ENCODE peak calls at places on chromosomes 6 and 20, in ten cellular contexts. D, L, Z, U, I, E, C, T, M and X are unnamed samples.

GRCh38 chr20:5451643-5452210 is 135.0 kb upstream of the PROKR2 start:
- DNase-seq in U (no peak), M (no peak), D (no peak), Z (no peak), L (no peak), C (no peak), E (no peak), I (no peak), T (no peak), X (no peak)

GRCh38 chr6:142659661-142660060 is 285.3 kb downstream of the HIVEP2 start:
- DNase-seq in U (no peak), Z (no peak), D (no peak), I (no peak), M (no peak), E (no peak), C (no peak), T (no peak), L (no peak), X (no peak)

GRCh38 chr6:24431045-24431451 is 28.3 kb downstream of the MRS2 start:
- DNase-seq in D (no peak), T (no peak), M (no peak), U (peak; percentile 72), Z (peak; percentile 57), E (peak; percentile 50), L (no peak), I (peak; percentile 57), C (peak; percentile 54), X (peak; percentile 37)

GRCh38 chr6:144434308-144434990 is 149.3 kb downstream of the UTRN start:
- DNase-seq in M (no peak), I (peak; percentile 71), Z (no peak), E (no peak), U (peak; percentile 95), D (no peak), L (no peak), C (no peak), T (no peak), X (no peak)

GRCh38 chr6:90251295-90251992 is 45.2 kb downstream of the BACH2 start:
- DNase-seq in Z (no peak), C (no peak), E (no peak), L (no peak), M (no peak), U (no peak), D (no peak), T (no peak), I (no peak), X (no peak)

GRCh38 chr20:16752901-16753300 is 4.7 kb downstream of the OTOR start:
- DNase-seq in M (no peak), Z (no peak), D (no peak), T (no peak), C (no peak), I (no peak), E (no peak), L (no peak), U (no peak), X (no peak)

GRCh38 chr6:159513914-159514313 is 179.1 kb downstream of the SOD2 start:
- DNase-seq in L (no peak), M (no peak), T (no peak), Z (no peak), C (no peak), I (no peak), D (no peak), U (no peak), E (no peak), X (no peak)

GRCh38 chr6:111806561-111807497 is 66.4 kb downstream of the FYN start:
- DNase-seq in D (no peak), C (no peak), I (no peak), Z (no peak), E (no peak), U (no peak), M (no peak), T (no peak), L (no peak), X (no peak)

GRCh38 chr6:33299237-33299944 is 649 bp upstream of the RGL2 start:
- DNase-seq in Z (peak; percentile 89), D (no peak), C (peak; percentile 95), L (peak; percentile 91), E (peak; percentile 91), I (peak; percentile 91), M (peak; percentile 96), U (peak; percentile 95), T (peak; percentile 93), X (peak; percentile 78)

GRCh38 chr6:12353731-12354130 is 63.6 kb downstream of the EDN1 start:
- DNase-seq in T (no peak), U (peak; percentile 55), I (peak; percentile 44), M (no peak), Z (no peak), L (no peak), C (no peak), D (no peak), E (no peak), X (no peak)

GRCh38 chr6:163780993-163781392 is 366.5 kb downstream of the QKI start:
- DNase-seq in L (no peak), E (no peak), C (peak; percentile 34), M (peak; percentile 87), U (peak; percentile 26), Z (no peak), I (no peak), D (no peak), T (no peak), X (no peak)

GRCh38 chr6:21856844-21857243 is 263.3 kb downstream of the SOX4 start:
- DNase-seq in E (no peak), Z (no peak), U (peak; percentile 45), D (no peak), I (peak; percentile 56), M (no peak), L (no peak), T (no peak), C (no peak), X (no peak)

GRCh38 chr6:169724554-169725269 is 412 bp upstream of the PHF10 start:
- DNase-seq in T (peak; percentile 62), C (peak; percentile 90), Z (peak; percentile 38), U (no peak), L (peak; percentile 57), I (peak; percentile 18), M (peak; percentile 87), D (peak; percentile 77), E (peak; percentile 68), X (peak; percentile 29)

DNA sequence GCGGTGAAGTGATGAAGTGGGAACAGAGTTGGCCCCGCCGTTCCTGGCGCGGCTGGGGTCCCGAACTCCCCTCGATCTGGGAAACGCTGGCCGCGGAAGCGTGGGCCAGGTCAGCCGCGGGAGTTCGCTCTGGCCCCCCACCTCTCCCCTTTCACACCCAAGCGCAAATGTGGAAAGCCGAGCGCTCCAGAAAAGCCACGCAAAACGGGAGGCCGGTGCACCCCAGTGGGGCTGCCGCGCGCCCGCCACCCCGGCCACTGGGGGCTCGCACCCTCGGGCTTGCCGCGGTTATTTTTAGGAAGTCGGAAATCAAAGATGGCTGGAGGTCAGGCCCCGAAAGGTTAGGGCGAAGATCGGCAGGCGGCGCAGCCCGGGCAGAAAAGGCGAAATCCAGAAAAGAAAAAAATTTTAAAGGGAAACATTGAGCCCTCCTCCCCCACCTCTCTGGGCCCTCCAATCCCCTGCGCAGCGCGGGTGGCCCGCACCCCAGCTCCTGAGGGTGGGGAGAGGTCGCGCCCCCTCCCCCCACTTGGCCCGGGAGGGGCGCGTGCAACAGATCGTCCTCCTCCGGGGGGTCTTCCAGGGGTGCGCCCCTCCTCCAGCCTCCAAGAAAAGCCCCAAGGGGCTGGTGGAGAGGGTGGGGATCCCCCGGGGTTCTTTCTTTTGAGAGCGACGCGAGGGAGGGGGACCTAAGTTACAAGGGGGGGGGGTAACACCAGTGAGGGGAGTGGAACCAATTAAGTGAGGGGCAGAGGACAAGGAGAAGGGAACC is 915 bp downstream of the SALL4 start:
- DNase-seq in I (no peak), U (no peak), L (no peak), Z (peak; percentile 42), M (no peak), D (no peak), T (no peak), C (no peak), E (peak; percentile 55), X (no peak)
- TF ChIP-seq CTCF in I (no peak), U (peak; percentile 21), L (no peak), Z (peak; percentile 21), M (peak; percentile 30), D (no peak), T (no peak), C (peak; percentile 7), E (no peak), X (no peak)

DNA sequence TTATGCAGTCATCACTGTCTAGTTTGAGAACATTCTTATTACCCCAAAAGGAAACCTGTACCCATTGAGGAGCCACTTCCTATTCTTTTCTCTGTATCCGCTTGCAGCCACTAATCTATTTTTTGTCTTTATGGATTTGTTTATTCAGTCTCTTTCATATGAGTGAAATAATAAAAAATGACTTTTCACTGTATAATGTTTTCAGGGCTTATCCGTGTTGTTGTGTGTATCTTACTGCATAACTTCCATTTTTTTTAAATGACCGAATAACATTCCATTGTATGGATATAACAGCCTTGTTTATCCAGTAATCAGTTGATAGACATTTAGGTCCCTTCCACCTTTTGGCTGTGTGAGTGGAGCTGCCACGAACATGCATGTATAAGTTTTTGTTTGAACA is 86.6 kb downstream of the ZFAND3 start:
- DNase-seq in U (peak; percentile 25), C (no peak), Z (no peak), E (no peak), T (no peak), L (no peak), M (no peak), I (no peak), D (no peak), X (no peak)
- TF ChIP-seq CTCF in U (no peak), C (no peak), Z (no peak), E (no peak), T (no peak), L (no peak), M (no peak), I (no peak), D (no peak), X (no peak)

GRCh38 chr20:58892126-58892931 is 39.8 kb downstream of the GNAS start:
- DNase-seq in U (peak; percentile 51), D (peak; percentile 71), C (peak; percentile 91), M (peak; percentile 86), L (peak; percentile 77), Z (peak; percentile 80), T (peak; percentile 81), E (peak; percentile 79), I (peak; percentile 56), X (peak; percentile 49)
- TF ChIP-seq CTCF in U (no peak), D (no peak), C (no peak), M (no peak), L (peak; percentile 18), Z (no peak), T (no peak), E (no peak), I (no peak), X (peak; percentile 16)

DNA sequence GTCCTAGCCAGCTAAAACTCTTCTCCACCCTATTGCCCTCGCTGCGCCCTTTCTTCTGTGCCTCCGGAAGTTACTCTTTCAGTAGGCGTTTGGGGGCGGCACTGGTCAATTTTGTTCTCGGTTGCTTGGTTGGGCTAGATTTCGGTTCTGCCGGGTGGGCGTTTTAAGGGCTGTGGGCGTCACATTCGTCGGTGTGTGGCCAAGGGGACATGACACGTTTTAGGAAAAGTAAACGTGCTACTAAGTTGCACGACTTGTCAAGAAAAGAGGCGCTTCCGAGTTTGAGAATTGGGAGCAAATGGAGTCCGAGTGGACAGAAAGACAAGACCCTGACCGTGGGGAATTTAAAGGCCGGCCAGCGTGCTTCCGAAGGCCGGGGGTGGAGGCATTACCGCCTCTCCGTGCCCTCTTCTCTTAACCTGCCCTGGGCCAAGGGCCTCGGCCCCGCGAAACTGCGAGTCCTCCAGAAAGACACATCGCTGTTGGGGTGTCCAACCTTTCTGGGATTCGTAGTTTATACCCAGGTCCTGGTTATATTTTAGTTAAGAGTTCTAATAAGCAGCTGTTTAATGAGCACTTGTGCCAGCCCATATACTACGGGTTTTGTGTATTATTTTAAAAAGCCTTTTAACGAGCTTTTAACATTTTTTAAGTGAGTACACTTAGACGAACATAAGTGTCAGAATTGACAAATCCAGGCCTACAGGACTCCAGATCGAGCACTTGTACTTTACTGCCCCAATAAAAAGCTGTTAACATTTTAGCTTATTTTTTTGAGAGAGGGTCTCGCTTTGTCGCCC is 664 bp upstream of the BAG6 start:
- DNase-seq in Z (no peak), L (peak; percentile 87), C (peak; percentile 90), U (no peak), M (no peak), I (no peak), D (peak; percentile 39), T (peak; percentile 88), E (peak; percentile 16), X (peak; percentile 84)
- TF ChIP-seq CTCF in Z (no peak), L (peak; percentile 24), C (no peak), U (peak; percentile 32), M (no peak), I (peak; percentile 9), D (no peak), T (no peak), E (no peak), X (peak; percentile 30)